ENCODE peak calls at places on chromosomes 6 and 20, in six cellular contexts. One of them, this sample, is unnamed.
A peak's percentile ranks its signal among the peaks of the same experiment; 100 is the strongest.

GRCh38 chr6:47376930-47377329 is 67.2 kb upstream of the TNFRSF21 start:
- DNase-seq in ACHN: no peak
- DNase-seq in activated CD4-positive, alpha-beta T cell treated with anti-CD3 and anti-CD28 coated beads for 1 hour: no peak
- DNase-seq in thyroid gland: no peak
- DNase-seq in GM03348: no peak
- DNase-seq in MV-4-11: no peak
- DNase-seq in this sample: no peak

GRCh38 chr20:48411265-48411664 is 416.5 kb downstream of the PREX1 start:
- DNase-seq in ACHN: no peak
- DNase-seq in activated CD4-positive, alpha-beta T cell treated with anti-CD3 and anti-CD28 coated beads for 1 hour: no peak
- DNase-seq in thyroid gland: no peak
- DNase-seq in GM03348: no peak
- DNase-seq in MV-4-11: no peak
- DNase-seq in this sample: no peak

GRCh38 chr6:1789092-1789491 is 179.4 kb downstream of the FOXC1 start:
- DNase-seq in ACHN: no peak
- DNase-seq in activated CD4-positive, alpha-beta T cell treated with anti-CD3 and anti-CD28 coated beads for 1 hour: no peak
- DNase-seq in thyroid gland: no peak
- DNase-seq in GM03348: no peak
- DNase-seq in MV-4-11: no peak
- DNase-seq in this sample: no peak

GRCh38 chr20:32365560-32365959 is 7.4 kb downstream of the ASXL1 start:
- DNase-seq in ACHN: no peak
- DNase-seq in activated CD4-positive, alpha-beta T cell treated with anti-CD3 and anti-CD28 coated beads for 1 hour: no peak
- DNase-seq in thyroid gland: no peak
- DNase-seq in GM03348: no peak
- DNase-seq in MV-4-11: no peak
- DNase-seq in this sample: no peak

GRCh38 chr20:46361386-46361785 is 45.0 kb downstream of the ELMO2 start:
- DNase-seq in ACHN: no peak
- DNase-seq in activated CD4-positive, alpha-beta T cell treated with anti-CD3 and anti-CD28 coated beads for 1 hour: no peak
- DNase-seq in thyroid gland: no peak
- DNase-seq in GM03348: no peak
- DNase-seq in MV-4-11: peak; percentile 39
- DNase-seq in this sample: no peak

GRCh38 chr6:27795697-27796494 is 116.3 kb downstream of the OR2B2 start:
- DNase-seq in ACHN: peak; percentile 90
- DNase-seq in activated CD4-positive, alpha-beta T cell treated with anti-CD3 and anti-CD28 coated beads for 1 hour: no peak
- DNase-seq in thyroid gland: peak; percentile 22
- DNase-seq in GM03348: peak; percentile 78
- DNase-seq in MV-4-11: peak; percentile 89
- DNase-seq in this sample: peak; percentile 60

GRCh38 chr20:63889241-63890200 is 5.4 kb upstream of the DNAJC5 start:
- DNase-seq in ACHN: no peak
- DNase-seq in activated CD4-positive, alpha-beta T cell treated with anti-CD3 and anti-CD28 coated beads for 1 hour: no peak
- DNase-seq in thyroid gland: no peak
- DNase-seq in GM03348: no peak
- DNase-seq in MV-4-11: no peak
- DNase-seq in this sample: no peak

GRCh38 chr6:474454-475185 is 83.1 kb downstream of the IRF4 start:
- DNase-seq in ACHN: no peak
- DNase-seq in activated CD4-positive, alpha-beta T cell treated with anti-CD3 and anti-CD28 coated beads for 1 hour: peak; percentile 49
- DNase-seq in thyroid gland: peak; percentile 9
- DNase-seq in GM03348: no peak
- DNase-seq in MV-4-11: peak; percentile 78
- DNase-seq in this sample: no peak

GRCh38 chr6:49570474-49571079 is 20.1 kb downstream of the C6orf141 start:
- DNase-seq in ACHN: peak; percentile 28
- DNase-seq in activated CD4-positive, alpha-beta T cell treated with anti-CD3 and anti-CD28 coated beads for 1 hour: no peak
- DNase-seq in thyroid gland: no peak
- DNase-seq in GM03348: no peak
- DNase-seq in MV-4-11: no peak
- DNase-seq in this sample: no peak

GRCh38 chr6:159132664-159133063 is 36.5 kb upstream of the FNDC1 start:
- DNase-seq in ACHN: no peak
- DNase-seq in activated CD4-positive, alpha-beta T cell treated with anti-CD3 and anti-CD28 coated beads for 1 hour: no peak
- DNase-seq in thyroid gland: no peak
- DNase-seq in GM03348: no peak
- DNase-seq in MV-4-11: no peak
- DNase-seq in this sample: no peak

GRCh38 chr20:38617011-38617829 is 15.6 kb downstream of the ARHGAP40 start:
- DNase-seq in ACHN: peak; percentile 90
- DNase-seq in activated CD4-positive, alpha-beta T cell treated with anti-CD3 and anti-CD28 coated beads for 1 hour: no peak
- DNase-seq in thyroid gland: peak; percentile 46
- DNase-seq in GM03348: peak; percentile 64
- DNase-seq in MV-4-11: no peak
- DNase-seq in this sample: no peak

GRCh38 chr20:61185841-61186601 is 66.0 kb upstream of the CDH4 start:
- DNase-seq in ACHN: peak; percentile 95
- DNase-seq in activated CD4-positive, alpha-beta T cell treated with anti-CD3 and anti-CD28 coated beads for 1 hour: no peak
- DNase-seq in thyroid gland: no peak
- DNase-seq in GM03348: peak; percentile 85
- DNase-seq in MV-4-11: peak; percentile 1
- DNase-seq in this sample: no peak

GRCh38 chr6:50185006-50185405 is 135.3 kb upstream of the DEFB112 start:
- DNase-seq in ACHN: peak; percentile 7
- DNase-seq in activated CD4-positive, alpha-beta T cell treated with anti-CD3 and anti-CD28 coated beads for 1 hour: no peak
- DNase-seq in thyroid gland: no peak
- DNase-seq in GM03348: no peak
- DNase-seq in MV-4-11: no peak
- DNase-seq in this sample: no peak

GRCh38 chr6:31058128-31058894 is 48.0 kb downstream of the MUC22 start:
- DNase-seq in ACHN: peak; percentile 75
- DNase-seq in activated CD4-positive, alpha-beta T cell treated with anti-CD3 and anti-CD28 coated beads for 1 hour: no peak
- DNase-seq in thyroid gland: no peak
- DNase-seq in GM03348: peak; percentile 82
- DNase-seq in MV-4-11: no peak
- DNase-seq in this sample: no peak

GRCh38 chr6:109676724-109677123 is 14.3 kb downstream of the AK9 start:
- DNase-seq in ACHN: no peak
- DNase-seq in activated CD4-positive, alpha-beta T cell treated with anti-CD3 and anti-CD28 coated beads for 1 hour: no peak
- DNase-seq in thyroid gland: no peak
- DNase-seq in GM03348: no peak
- DNase-seq in MV-4-11: no peak
- DNase-seq in this sample: no peak

GRCh38 chr6:113881473-113881980 is 24.4 kb downstream of the MARCKS start:
- DNase-seq in ACHN: no peak
- DNase-seq in activated CD4-positive, alpha-beta T cell treated with anti-CD3 and anti-CD28 coated beads for 1 hour: no peak
- DNase-seq in thyroid gland: no peak
- DNase-seq in GM03348: no peak
- DNase-seq in MV-4-11: peak; percentile 94
- DNase-seq in this sample: no peak

GRCh38 chr6:4401408-4402367 is 266.3 kb upstream of the ECI2 start:
- DNase-seq in ACHN: no peak
- DNase-seq in activated CD4-positive, alpha-beta T cell treated with anti-CD3 and anti-CD28 coated beads for 1 hour: no peak
- DNase-seq in thyroid gland: no peak
- DNase-seq in GM03348: no peak
- DNase-seq in MV-4-11: no peak
- DNase-seq in this sample: peak; percentile 8

GRCh38 chr6:14896475-14896874 is 349.4 kb upstream of the JARID2 start:
- DNase-seq in ACHN: no peak
- DNase-seq in activated CD4-positive, alpha-beta T cell treated with anti-CD3 and anti-CD28 coated beads for 1 hour: no peak
- DNase-seq in thyroid gland: no peak
- DNase-seq in GM03348: no peak
- DNase-seq in MV-4-11: no peak
- DNase-seq in this sample: no peak

GRCh38 chr6:141562801-141563763 is 569.6 kb upstream of the GJE1 start:
- DNase-seq in ACHN: peak; percentile 75
- DNase-seq in activated CD4-positive, alpha-beta T cell treated with anti-CD3 and anti-CD28 coated beads for 1 hour: peak; percentile 37
- DNase-seq in thyroid gland: peak; percentile 61
- DNase-seq in GM03348: peak; percentile 76
- DNase-seq in MV-4-11: peak; percentile 73
- DNase-seq in this sample: peak; percentile 62

GRCh38 chr20:47150403-47151152 is 205.9 kb downstream of the ZMYND8 start:
- DNase-seq in ACHN: peak; percentile 64
- DNase-seq in activated CD4-positive, alpha-beta T cell treated with anti-CD3 and anti-CD28 coated beads for 1 hour: no peak
- DNase-seq in thyroid gland: peak; percentile 70
- DNase-seq in GM03348: peak; percentile 89
- DNase-seq in MV-4-11: peak; percentile 36
- DNase-seq in this sample: peak; percentile 55

GRCh38 chr20:20459726-20460125 is 91.8 kb downstream of the INSM1 start:
- DNase-seq in ACHN: no peak
- DNase-seq in activated CD4-positive, alpha-beta T cell treated with anti-CD3 and anti-CD28 coated beads for 1 hour: no peak
- DNase-seq in thyroid gland: no peak
- DNase-seq in GM03348: no peak
- DNase-seq in MV-4-11: no peak
- DNase-seq in this sample: no peak

GRCh38 chr6:51299649-51300380 is 481.1 kb downstream of the TFAP2B start:
- DNase-seq in ACHN: no peak
- DNase-seq in activated CD4-positive, alpha-beta T cell treated with anti-CD3 and anti-CD28 coated beads for 1 hour: no peak
- DNase-seq in thyroid gland: no peak
- DNase-seq in GM03348: no peak
- DNase-seq in MV-4-11: no peak
- DNase-seq in this sample: no peak

GRCh38 chr20:45372646-45373352 is 5.3 kb downstream of the TP53TG5 start:
- DNase-seq in ACHN: peak; percentile 75
- DNase-seq in activated CD4-positive, alpha-beta T cell treated with anti-CD3 and anti-CD28 coated beads for 1 hour: no peak
- DNase-seq in thyroid gland: no peak
- DNase-seq in GM03348: no peak
- DNase-seq in MV-4-11: no peak
- DNase-seq in this sample: no peak

GRCh38 chr6:110561016-110561396 is 84.6 kb upstream of the SLC22A16 start:
- DNase-seq in ACHN: no peak
- DNase-seq in activated CD4-positive, alpha-beta T cell treated with anti-CD3 and anti-CD28 coated beads for 1 hour: no peak
- DNase-seq in thyroid gland: no peak
- DNase-seq in GM03348: no peak
- DNase-seq in MV-4-11: no peak
- DNase-seq in this sample: no peak

GRCh38 chr6:28988536-28989415 is 16.3 kb downstream of the ZNF311 start:
- DNase-seq in ACHN: no peak
- DNase-seq in activated CD4-positive, alpha-beta T cell treated with anti-CD3 and anti-CD28 coated beads for 1 hour: peak; percentile 68
- DNase-seq in thyroid gland: peak; percentile 51
- DNase-seq in GM03348: peak; percentile 42
- DNase-seq in MV-4-11: peak; percentile 85
- DNase-seq in this sample: peak; percentile 58

GRCh38 chr20:63402178-63402859 is 41.2 kb upstream of the CHRNA4 start:
- DNase-seq in ACHN: no peak
- DNase-seq in activated CD4-positive, alpha-beta T cell treated with anti-CD3 and anti-CD28 coated beads for 1 hour: no peak
- DNase-seq in thyroid gland: no peak
- DNase-seq in GM03348: no peak
- DNase-seq in MV-4-11: no peak
- DNase-seq in this sample: no peak

GRCh38 chr6:21189721-21190120 is 403.8 kb upstream of the SOX4 start:
- DNase-seq in ACHN: no peak
- DNase-seq in activated CD4-positive, alpha-beta T cell treated with anti-CD3 and anti-CD28 coated beads for 1 hour: no peak
- DNase-seq in thyroid gland: no peak
- DNase-seq in GM03348: no peak
- DNase-seq in MV-4-11: no peak
- DNase-seq in this sample: no peak

GRCh38 chr6:37303891-37304503 is 46.1 kb upstream of the TMEM217 start:
- DNase-seq in ACHN: peak; percentile 16
- DNase-seq in activated CD4-positive, alpha-beta T cell treated with anti-CD3 and anti-CD28 coated beads for 1 hour: no peak
- DNase-seq in thyroid gland: no peak
- DNase-seq in GM03348: peak; percentile 58
- DNase-seq in MV-4-11: peak; percentile 31
- DNase-seq in this sample: no peak

GRCh38 chr6:123551939-123552707 is 84.6 kb downstream of the TRDN start:
- DNase-seq in ACHN: no peak
- DNase-seq in activated CD4-positive, alpha-beta T cell treated with anti-CD3 and anti-CD28 coated beads for 1 hour: no peak
- DNase-seq in thyroid gland: no peak
- DNase-seq in GM03348: no peak
- DNase-seq in MV-4-11: no peak
- DNase-seq in this sample: no peak

GRCh38 chr20:23966298-23966697 is 22.3 kb downstream of the GGTLC1 start:
- DNase-seq in ACHN: no peak
- DNase-seq in activated CD4-positive, alpha-beta T cell treated with anti-CD3 and anti-CD28 coated beads for 1 hour: no peak
- DNase-seq in thyroid gland: no peak
- DNase-seq in GM03348: no peak
- DNase-seq in MV-4-11: no peak
- DNase-seq in this sample: no peak

GRCh38 chr6:137827411-137827940 is 39.6 kb upstream of the TNFAIP3 start:
- DNase-seq in ACHN: no peak
- DNase-seq in activated CD4-positive, alpha-beta T cell treated with anti-CD3 and anti-CD28 coated beads for 1 hour: no peak
- DNase-seq in thyroid gland: no peak
- DNase-seq in GM03348: no peak
- DNase-seq in MV-4-11: no peak
- DNase-seq in this sample: no peak

GRCh38 chr6:11121851-11122250 is 10.3 kb upstream of the ERVFRD-1 start:
- DNase-seq in ACHN: no peak
- DNase-seq in activated CD4-positive, alpha-beta T cell treated with anti-CD3 and anti-CD28 coated beads for 1 hour: no peak
- DNase-seq in thyroid gland: no peak
- DNase-seq in GM03348: no peak
- DNase-seq in MV-4-11: no peak
- DNase-seq in this sample: no peak

GRCh38 chr20:59121714-59122376 is 41.8 kb upstream of the ZNF831 start:
- DNase-seq in ACHN: no peak
- DNase-seq in activated CD4-positive, alpha-beta T cell treated with anti-CD3 and anti-CD28 coated beads for 1 hour: no peak
- DNase-seq in thyroid gland: no peak
- DNase-seq in GM03348: no peak
- DNase-seq in MV-4-11: no peak
- DNase-seq in this sample: no peak

GRCh38 chr6:44058617-44059358 is 68.5 kb downstream of the MRPL14 start:
- DNase-seq in ACHN: peak; percentile 97
- DNase-seq in activated CD4-positive, alpha-beta T cell treated with anti-CD3 and anti-CD28 coated beads for 1 hour: no peak
- DNase-seq in thyroid gland: peak; percentile 63
- DNase-seq in GM03348: peak; percentile 93
- DNase-seq in MV-4-11: no peak
- DNase-seq in this sample: no peak

GRCh38 chr6:129346964-129347363 is 363.0 kb downstream of the ARHGAP18 start:
- DNase-seq in ACHN: no peak
- DNase-seq in activated CD4-positive, alpha-beta T cell treated with anti-CD3 and anti-CD28 coated beads for 1 hour: no peak
- DNase-seq in thyroid gland: no peak
- DNase-seq in GM03348: no peak
- DNase-seq in MV-4-11: no peak
- DNase-seq in this sample: no peak

This sample was measured in body of pancreas.